ENCODE peak calls at places on chromosomes 16 and 17, in five cellular contexts. B, V, C, P and I are unnamed samples.

GRCh38 chr17:80034977-80035686 is 540 bp downstream of the TBC1D16 start:
- DNase-seq in P (peak; percentile 75), C (no peak), B (no peak), V (no peak), I (no peak)

GRCh38 chr17:44220211-44221071 is 966 bp upstream of the UBTF start:
- DNase-seq in B (no peak), C (no peak), P (peak; percentile 72), V (peak; percentile 82), I (no peak)

GRCh38 chr17:58279016-58279671 is 1.6 kb downstream of the MPO start:
- DNase-seq in B (no peak), C (no peak), P (no peak), V (peak; percentile 39), I (no peak)

GRCh38 chr17:9865585-9865984 is 39.5 kb downstream of the RCVRN start:
- DNase-seq in V (no peak), C (no peak), B (no peak), P (no peak), I (no peak)

GRCh38 chr17:5813357-5813756 is 229.0 kb upstream of the NLRP1 start:
- DNase-seq in P (no peak), B (no peak), V (no peak), C (no peak), I (no peak)

GRCh38 chr17:54891176-54891821 is 9.4 kb upstream of the TOM1L1 start:
- DNase-seq in P (peak; percentile 52), V (peak; percentile 72), C (no peak), B (peak; percentile 61), I (peak; percentile 57)

GRCh38 chr17:75889454-75889853 is 7.3 kb downstream of the TRIM65 start:
- DNase-seq in C (no peak), P (no peak), B (no peak), V (peak; percentile 49), I (no peak)

GRCh38 chr17:15462962-15463361 is 4.5 kb downstream of the CDRT4 start:
- DNase-seq in V (no peak), B (no peak), P (no peak), C (no peak), I (no peak)

GRCh38 chr17:68453991-68454665 is 3.2 kb downstream of the WIPI1 start:
- DNase-seq in V (no peak), P (no peak), B (no peak), C (no peak), I (no peak)

GRCh38 chr16:3961449-3961849 is 80.9 kb upstream of the CREBBP start:
- DNase-seq in C (no peak), P (no peak), B (peak; percentile 65), V (peak; percentile 41), I (no peak)

GRCh38 chr16:7364054-7364407 is 31.4 kb downstream of the RBFOX1 start:
- DNase-seq in C (no peak), P (no peak), V (no peak), B (no peak), I (no peak)

GRCh38 chr17:1491406-1492248 is 859 bp downstream of the MYO1C start:
- DNase-seq in P (peak; percentile 53), V (peak; percentile 87), B (no peak), C (no peak), I (no peak)

GRCh38 chr17:44207319-44207718 is 7.6 kb upstream of the ATXN7L3 start:
- DNase-seq in V (no peak), P (no peak), B (no peak), C (no peak), I (no peak)

GRCh38 chr17:44795421-44795820 is 34.7 kb downstream of the GJC1 start:
- DNase-seq in V (no peak), C (no peak), P (no peak), B (no peak), I (no peak)

GRCh38 chr16:35752012-35752772 is 2292.8 kb downstream of the TP53TG3F start:
- DNase-seq in V (no peak), B (no peak), C (no peak), P (no peak), I (no peak)

GRCh38 chr17:69057280-69057679 is 3.4 kb downstream of the ABCA9 start:
- DNase-seq in P (no peak), V (no peak), C (no peak), B (peak; percentile 21), I (no peak)

GRCh38 chr16:70574595-70575271 is 51.1 kb downstream of the SF3B3 start:
- DNase-seq in C (no peak), B (no peak), P (no peak), V (no peak), I (no peak)

GRCh38 chr17:78448356-78448993 is 70.0 kb downstream of the PGS1 start:
- DNase-seq in P (no peak), V (no peak), B (peak; percentile 71), C (no peak), I (no peak)

GRCh38 chr16:30068750-30069574 is 3.4 kb downstream of the ALDOA start:
- DNase-seq in P (no peak), B (peak; percentile 54), C (no peak), V (no peak), I (no peak)

GRCh38 chr17:9266769-9267168 is 245.5 kb downstream of the NTN1 start:
- DNase-seq in V (no peak), C (no peak), P (no peak), B (no peak), I (no peak)

GRCh38 chr16:24568392-24568791 is 29.0 kb downstream of the RBBP6 start:
- DNase-seq in P (no peak), V (no peak), C (no peak), B (no peak), I (no peak)

GRCh38 chr17:44556854-44557606 is at the start of gene FZD2:
- DNase-seq in P (peak; percentile 94), C (peak; percentile 64), V (peak; percentile 96), B (peak; percentile 58), I (peak; percentile 91)

GRCh38 chr16:920722-921121 is 50.1 kb downstream of the LMF1 start:
- DNase-seq in P (no peak), C (no peak), V (no peak), B (no peak), I (no peak)

GRCh38 chr17:78736526-78737079 is 45.5 kb downstream of the CYTH1 start:
- DNase-seq in B (no peak), P (no peak), V (peak; percentile 56), C (no peak), I (peak; percentile 90)

GRCh38 chr17:40331743-40332641 is 23.0 kb downstream of the RARA start:
- DNase-seq in C (no peak), P (no peak), B (no peak), V (peak; percentile 32), I (no peak)
- TF ChIP-seq JUND in C (no peak), P (no peak), B (no peak), V (no peak), I (no peak)

GRCh38 chr16:56609463-56609921 is 1.1 kb downstream of the MT2A start:
- DNase-seq in V (no peak), P (no peak), C (peak; percentile 87), B (peak; percentile 75), I (peak; percentile 41)

GRCh38 chr16:56610609-56611111 is 2.3 kb downstream of the MT2A start:
- DNase-seq in V (no peak), C (no peak), P (no peak), B (no peak), I (no peak)

GRCh38 chr16:56608876-56609462 is 585 bp downstream of the MT2A start:
- DNase-seq in B (no peak), V (peak; percentile 29), P (no peak), C (no peak), I (no peak)

GRCh38 chr16:56611281-56611833 is 3.0 kb downstream of the MT2A start:
- DNase-seq in B (peak; percentile 78), C (no peak), P (no peak), V (no peak), I (peak; percentile 27)

GRCh38 chr16:56610017-56610608 is 1.7 kb downstream of the MT2A start:
- DNase-seq in C (peak; percentile 55), V (no peak), P (no peak), B (peak; percentile 35), I (peak; percentile 75)
- TF ChIP-seq POLR2A in C (no peak), V (no peak), P (no peak), B (peak; percentile 43), I (peak; percentile 59)

DNA sequence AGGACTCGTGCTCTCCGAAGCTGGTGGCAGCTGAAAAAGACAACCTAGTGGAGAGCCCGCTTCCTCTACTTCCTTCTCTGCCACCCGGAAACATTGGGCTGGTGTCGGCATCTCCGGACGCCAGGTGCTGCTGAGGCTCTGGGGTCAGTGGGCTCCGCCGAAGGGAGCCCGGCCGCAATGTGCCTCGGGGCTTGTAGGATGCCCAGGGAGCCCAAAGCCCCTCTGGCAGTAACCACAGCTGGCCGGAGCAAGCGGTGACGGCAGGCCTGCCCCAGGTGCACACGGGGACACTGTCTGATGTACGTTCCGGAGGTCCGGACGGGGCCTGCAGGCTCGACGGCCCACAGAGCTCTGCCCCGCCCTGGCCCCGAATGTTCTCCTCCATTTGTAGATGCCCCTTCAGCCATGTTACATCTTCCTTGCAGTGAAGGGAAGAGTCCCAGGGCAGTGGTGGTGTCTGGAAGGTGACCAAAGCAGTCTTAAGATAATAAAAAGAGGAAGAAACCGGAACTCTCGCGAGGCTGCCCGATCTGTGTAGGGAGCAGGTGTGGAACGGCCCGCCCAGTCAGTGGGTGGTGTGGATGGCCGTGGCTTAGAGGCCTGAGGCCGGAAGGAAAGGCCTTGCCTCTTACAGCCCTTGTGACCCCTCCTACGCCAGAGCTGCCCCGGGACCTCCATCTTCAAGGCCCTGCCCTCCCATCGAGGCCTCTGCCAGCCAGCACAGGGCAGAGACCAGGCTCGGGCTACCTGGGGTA is 22.6 kb downstream of the NDUFAF8 start:
- DNase-seq in B (no peak), V (no peak), C (no peak), P (no peak), I (no peak)
- TF ChIP-seq JUND in B (no peak), V (no peak), C (no peak), P (no peak), I (no peak)

GRCh38 chr17:77143306-77143705 is 2.5 kb downstream of the SEC14L1 start:
- DNase-seq in P (no peak), V (no peak), B (no peak), C (no peak), I (no peak)

GRCh38 chr17:77142689-77143088 is 1.9 kb downstream of the SEC14L1 start:
- DNase-seq in B (no peak), V (no peak), P (no peak), C (no peak), I (no peak)

GRCh38 chr17:77141846-77142449 is 1.2 kb downstream of the SEC14L1 start:
- DNase-seq in C (no peak), B (no peak), P (no peak), V (no peak), I (no peak)

GRCh38 chr17:77140166-77140877 is 447 bp upstream of the SEC14L1 start:
- DNase-seq in P (peak; percentile 99), V (peak; percentile 98), C (peak; percentile 93), B (peak; percentile 96), I (peak; percentile 96)

DNA sequence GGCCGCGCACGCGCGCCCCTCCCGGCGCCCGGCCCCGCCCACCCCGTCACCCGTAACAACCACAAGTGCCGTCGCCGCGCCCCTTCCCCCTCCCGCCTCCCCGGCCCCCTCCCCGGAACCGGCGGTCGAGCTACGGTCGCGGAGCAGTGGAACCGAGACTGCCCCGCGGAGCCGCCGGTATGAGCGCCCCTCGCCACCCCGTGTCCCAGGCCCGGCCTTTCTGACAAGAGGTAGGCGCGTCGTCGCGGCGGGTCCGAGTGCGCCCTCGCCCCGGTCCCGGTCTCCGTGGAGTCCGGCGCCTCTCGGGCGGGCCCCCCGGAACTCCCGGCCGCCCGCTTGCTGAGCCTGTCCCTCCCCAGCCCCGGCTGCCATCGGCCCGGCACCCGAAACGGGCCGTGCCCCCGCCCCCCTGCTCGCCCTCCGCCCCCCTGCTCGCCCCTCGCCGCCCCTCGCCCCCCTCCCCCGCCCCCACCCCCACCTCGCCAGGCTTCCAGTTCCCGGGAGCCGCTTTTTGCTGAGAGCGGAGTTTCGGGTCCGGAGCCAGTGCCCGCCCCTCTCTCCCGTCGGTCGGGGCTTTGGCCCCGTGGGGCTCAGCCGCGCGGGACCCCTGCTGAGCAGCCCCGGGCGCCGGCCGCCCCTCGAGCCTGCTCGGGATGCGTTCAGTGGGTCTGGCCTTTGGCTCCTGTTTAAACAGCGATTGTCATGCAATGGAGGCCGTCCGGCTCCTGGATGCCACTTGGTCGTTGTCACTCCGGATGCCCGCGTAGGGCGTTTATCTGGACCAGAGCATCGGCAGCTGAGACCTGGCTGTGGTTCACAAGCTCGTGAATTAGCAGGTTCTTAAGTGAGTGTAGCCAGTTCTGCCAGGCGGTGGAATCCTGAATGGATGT is at the start of gene SEC14L1:
- DNase-seq in P (peak; percentile 69), C (no peak), B (peak; percentile 68), V (peak; percentile 77), I (no peak)
- TF ChIP-seq POLR2A in P (no peak), C (no peak), B (no peak), V (no peak), I (no peak)